ENCODE peak calls at places on chromosomes 4 and X, in eight cellular contexts. One of them, this sample, is unnamed.

GRCh38 chr4:48360285-48360965 is 19.1 kb downstream of the SLAIN2 start:
- DNase-seq in retina: no peak
- DNase-seq in stimulated activated naive CD8-positive, alpha-beta T cell treated with anti-CD3 and anti-CD28 coated beads, Interleukin-15, Interleukin-2, amounts not matched to agents 100 U/mL and 50 U/mL, for 24 hours: no peak
- DNase-seq in memory B cell: no peak
- DNase-seq in T-helper 17 cell: no peak
- DNase-seq in endodermal cell: no peak
- DNase-seq in left cardiac atrium: no peak
- DNase-seq in GM23248: peak
- DNase-seq in this sample: no peak

GRCh38 chr4:183139058-183139740 is 40.1 kb downstream of the WWC2 start:
- DNase-seq in retina: no peak
- DNase-seq in GM23248: peak
- DNase-seq in T-helper 17 cell: no peak
- DNase-seq in endodermal cell: no peak
- DNase-seq in stimulated activated naive CD8-positive, alpha-beta T cell treated with anti-CD3 and anti-CD28 coated beads, Interleukin-15, Interleukin-2, amounts not matched to agents 100 U/mL and 50 U/mL, for 24 hours: no peak
- DNase-seq in left cardiac atrium: no peak
- DNase-seq in memory B cell: no peak
- DNase-seq in this sample: no peak

GRCh38 chr4:159505275-159505975 is 402.5 kb downstream of the RAPGEF2 start:
- DNase-seq in retina: no peak
- DNase-seq in endodermal cell: no peak
- DNase-seq in T-helper 17 cell: no peak
- DNase-seq in GM23248: no peak
- DNase-seq in stimulated activated naive CD8-positive, alpha-beta T cell treated with anti-CD3 and anti-CD28 coated beads, Interleukin-15, Interleukin-2, amounts not matched to agents 100 U/mL and 50 U/mL, for 24 hours: no peak
- DNase-seq in left cardiac atrium: no peak
- DNase-seq in memory B cell: no peak
- DNase-seq in this sample: no peak

GRCh38 chr4:7763788-7764187 is 175.9 kb downstream of the AFAP1 start:
- DNase-seq in stimulated activated naive CD8-positive, alpha-beta T cell treated with anti-CD3 and anti-CD28 coated beads, Interleukin-15, Interleukin-2, amounts not matched to agents 100 U/mL and 50 U/mL, for 24 hours: no peak
- DNase-seq in retina: no peak
- DNase-seq in endodermal cell: no peak
- DNase-seq in GM23248: peak
- DNase-seq in T-helper 17 cell: no peak
- DNase-seq in memory B cell: no peak
- DNase-seq in left cardiac atrium: peak
- DNase-seq in this sample: no peak

GRCh38 chr4:13701937-13702446 is 74.5 kb upstream of the BOD1L1 start:
- DNase-seq in GM23248: peak
- DNase-seq in endodermal cell: no peak
- DNase-seq in left cardiac atrium: no peak
- DNase-seq in stimulated activated naive CD8-positive, alpha-beta T cell treated with anti-CD3 and anti-CD28 coated beads, Interleukin-15, Interleukin-2, amounts not matched to agents 100 U/mL and 50 U/mL, for 24 hours: no peak
- DNase-seq in memory B cell: no peak
- DNase-seq in retina: no peak
- DNase-seq in T-helper 17 cell: no peak
- DNase-seq in this sample: no peak

GRCh38 chr4:98374643-98375042 is 113.5 kb downstream of the RAP1GDS1 start:
- DNase-seq in memory B cell: no peak
- DNase-seq in endodermal cell: no peak
- DNase-seq in T-helper 17 cell: no peak
- DNase-seq in GM23248: no peak
- DNase-seq in retina: no peak
- DNase-seq in left cardiac atrium: no peak
- DNase-seq in stimulated activated naive CD8-positive, alpha-beta T cell treated with anti-CD3 and anti-CD28 coated beads, Interleukin-15, Interleukin-2, amounts not matched to agents 100 U/mL and 50 U/mL, for 24 hours: no peak
- DNase-seq in this sample: no peak

GRCh38 chr4:25896782-25897539 is 17.1 kb upstream of the SMIM20 start:
- DNase-seq in endodermal cell: no peak
- DNase-seq in left cardiac atrium: no peak
- DNase-seq in GM23248: no peak
- DNase-seq in T-helper 17 cell: no peak
- DNase-seq in retina: no peak
- DNase-seq in stimulated activated naive CD8-positive, alpha-beta T cell treated with anti-CD3 and anti-CD28 coated beads, Interleukin-15, Interleukin-2, amounts not matched to agents 100 U/mL and 50 U/mL, for 24 hours: no peak
- DNase-seq in memory B cell: no peak
- DNase-seq in this sample: no peak

GRCh38 chr4:168884251-168885124 is 125.6 kb downstream of the CBR4 start:
- DNase-seq in stimulated activated naive CD8-positive, alpha-beta T cell treated with anti-CD3 and anti-CD28 coated beads, Interleukin-15, Interleukin-2, amounts not matched to agents 100 U/mL and 50 U/mL, for 24 hours: no peak
- DNase-seq in endodermal cell: no peak
- DNase-seq in GM23248: no peak
- DNase-seq in retina: no peak
- DNase-seq in memory B cell: no peak
- DNase-seq in T-helper 17 cell: no peak
- DNase-seq in left cardiac atrium: no peak
- DNase-seq in this sample: no peak

GRCh38 chr4:163694385-163694784 is 199.9 kb downstream of the TMA16 start:
- DNase-seq in memory B cell: no peak
- DNase-seq in endodermal cell: no peak
- DNase-seq in T-helper 17 cell: no peak
- DNase-seq in stimulated activated naive CD8-positive, alpha-beta T cell treated with anti-CD3 and anti-CD28 coated beads, Interleukin-15, Interleukin-2, amounts not matched to agents 100 U/mL and 50 U/mL, for 24 hours: no peak
- DNase-seq in GM23248: no peak
- DNase-seq in left cardiac atrium: no peak
- DNase-seq in retina: no peak
- DNase-seq in this sample: no peak

GRCh38 chr4:74487771-74488170 is 42.8 kb downstream of the AREG start:
- DNase-seq in T-helper 17 cell: no peak
- DNase-seq in endodermal cell: no peak
- DNase-seq in left cardiac atrium: no peak
- DNase-seq in retina: no peak
- DNase-seq in GM23248: no peak
- DNase-seq in memory B cell: no peak
- DNase-seq in stimulated activated naive CD8-positive, alpha-beta T cell treated with anti-CD3 and anti-CD28 coated beads, Interleukin-15, Interleukin-2, amounts not matched to agents 100 U/mL and 50 U/mL, for 24 hours: no peak
- DNase-seq in this sample: no peak

GRCh38 chr4:119897260-119897659 is 169.4 kb downstream of the MAD2L1 start:
- DNase-seq in retina: peak
- DNase-seq in stimulated activated naive CD8-positive, alpha-beta T cell treated with anti-CD3 and anti-CD28 coated beads, Interleukin-15, Interleukin-2, amounts not matched to agents 100 U/mL and 50 U/mL, for 24 hours: no peak
- DNase-seq in left cardiac atrium: no peak
- DNase-seq in GM23248: no peak
- DNase-seq in memory B cell: no peak
- DNase-seq in T-helper 17 cell: no peak
- DNase-seq in endodermal cell: no peak
- DNase-seq in this sample: no peak

GRCh38 chr4:39855909-39856512 is 121.7 kb downstream of the PDS5A start:
- DNase-seq in memory B cell: no peak
- DNase-seq in retina: no peak
- DNase-seq in GM23248: peak
- DNase-seq in stimulated activated naive CD8-positive, alpha-beta T cell treated with anti-CD3 and anti-CD28 coated beads, Interleukin-15, Interleukin-2, amounts not matched to agents 100 U/mL and 50 U/mL, for 24 hours: no peak
- DNase-seq in T-helper 17 cell: no peak
- DNase-seq in left cardiac atrium: no peak
- DNase-seq in endodermal cell: no peak
- DNase-seq in this sample: no peak

GRCh38 chrX:110182362-110182761 is 135.5 kb downstream of the AMMECR1 start:
- DNase-seq in GM23248: peak
- DNase-seq in T-helper 17 cell: no peak
- DNase-seq in left cardiac atrium: no peak
- DNase-seq in memory B cell: no peak
- DNase-seq in stimulated activated naive CD8-positive, alpha-beta T cell treated with anti-CD3 and anti-CD28 coated beads, Interleukin-15, Interleukin-2, amounts not matched to agents 100 U/mL and 50 U/mL, for 24 hours: no peak
- DNase-seq in retina: no peak
- DNase-seq in endodermal cell: no peak
- DNase-seq in this sample: no peak

GRCh38 chrX:71532078-71532752 is 689 bp upstream of the OGT start:
- DNase-seq in left cardiac atrium: no peak
- DNase-seq in memory B cell: no peak
- DNase-seq in T-helper 17 cell: peak
- DNase-seq in stimulated activated naive CD8-positive, alpha-beta T cell treated with anti-CD3 and anti-CD28 coated beads, Interleukin-15, Interleukin-2, amounts not matched to agents 100 U/mL and 50 U/mL, for 24 hours: peak
- DNase-seq in GM23248: peak
- DNase-seq in endodermal cell: no peak
- DNase-seq in retina: no peak
- DNase-seq in this sample: no peak

GRCh38 chr4:94623507-94623906 is 134.2 kb upstream of the BMPR1B start:
- DNase-seq in stimulated activated naive CD8-positive, alpha-beta T cell treated with anti-CD3 and anti-CD28 coated beads, Interleukin-15, Interleukin-2, amounts not matched to agents 100 U/mL and 50 U/mL, for 24 hours: no peak
- DNase-seq in left cardiac atrium: no peak
- DNase-seq in GM23248: no peak
- DNase-seq in memory B cell: no peak
- DNase-seq in endodermal cell: no peak
- DNase-seq in retina: no peak
- DNase-seq in T-helper 17 cell: no peak
- DNase-seq in this sample: no peak

GRCh38 chr4:113020966-113021365 is 28.5 kb upstream of the ANK2 start:
- DNase-seq in GM23248: peak
- DNase-seq in T-helper 17 cell: no peak
- DNase-seq in endodermal cell: no peak
- DNase-seq in memory B cell: no peak
- DNase-seq in retina: no peak
- DNase-seq in left cardiac atrium: no peak
- DNase-seq in stimulated activated naive CD8-positive, alpha-beta T cell treated with anti-CD3 and anti-CD28 coated beads, Interleukin-15, Interleukin-2, amounts not matched to agents 100 U/mL and 50 U/mL, for 24 hours: no peak
- DNase-seq in this sample: no peak

GRCh38 chrX:73524906-73525305 is 38.1 kb upstream of the CHIC1 start:
- DNase-seq in T-helper 17 cell: no peak
- DNase-seq in stimulated activated naive CD8-positive, alpha-beta T cell treated with anti-CD3 and anti-CD28 coated beads, Interleukin-15, Interleukin-2, amounts not matched to agents 100 U/mL and 50 U/mL, for 24 hours: no peak
- DNase-seq in left cardiac atrium: no peak
- DNase-seq in retina: no peak
- DNase-seq in memory B cell: no peak
- DNase-seq in endodermal cell: no peak
- DNase-seq in GM23248: no peak
- DNase-seq in this sample: no peak

GRCh38 chr4:99670409-99671073 is 12.9 kb upstream of the C4orf54 start:
- DNase-seq in stimulated activated naive CD8-positive, alpha-beta T cell treated with anti-CD3 and anti-CD28 coated beads, Interleukin-15, Interleukin-2, amounts not matched to agents 100 U/mL and 50 U/mL, for 24 hours: no peak
- DNase-seq in retina: no peak
- DNase-seq in endodermal cell: no peak
- DNase-seq in left cardiac atrium: no peak
- DNase-seq in T-helper 17 cell: no peak
- DNase-seq in memory B cell: no peak
- DNase-seq in GM23248: no peak
- DNase-seq in this sample: no peak

GRCh38 chr4:122882830-122883229 is 39.6 kb downstream of the NUDT6 start:
- DNase-seq in memory B cell: no peak
- DNase-seq in stimulated activated naive CD8-positive, alpha-beta T cell treated with anti-CD3 and anti-CD28 coated beads, Interleukin-15, Interleukin-2, amounts not matched to agents 100 U/mL and 50 U/mL, for 24 hours: no peak
- DNase-seq in T-helper 17 cell: no peak
- DNase-seq in left cardiac atrium: no peak
- DNase-seq in GM23248: peak
- DNase-seq in retina: no peak
- DNase-seq in endodermal cell: no peak
- DNase-seq in this sample: no peak

GRCh38 chr4:7398788-7399432 is 35.8 kb downstream of the PSAPL1 start:
- DNase-seq in stimulated activated naive CD8-positive, alpha-beta T cell treated with anti-CD3 and anti-CD28 coated beads, Interleukin-15, Interleukin-2, amounts not matched to agents 100 U/mL and 50 U/mL, for 24 hours: no peak
- DNase-seq in T-helper 17 cell: no peak
- DNase-seq in retina: peak
- DNase-seq in GM23248: no peak
- DNase-seq in endodermal cell: peak
- DNase-seq in left cardiac atrium: no peak
- DNase-seq in memory B cell: no peak
- DNase-seq in this sample: no peak

GRCh38 chr4:145436793-145437192 is 44.9 kb upstream of the SMAD1 start:
- DNase-seq in GM23248: no peak
- DNase-seq in memory B cell: no peak
- DNase-seq in T-helper 17 cell: no peak
- DNase-seq in stimulated activated naive CD8-positive, alpha-beta T cell treated with anti-CD3 and anti-CD28 coated beads, Interleukin-15, Interleukin-2, amounts not matched to agents 100 U/mL and 50 U/mL, for 24 hours: no peak
- DNase-seq in endodermal cell: no peak
- DNase-seq in left cardiac atrium: no peak
- DNase-seq in retina: no peak
- DNase-seq in this sample: no peak

GRCh38 chr4:134700251-134700650 is 498.7 kb upstream of the PABPC4L start:
- DNase-seq in memory B cell: no peak
- DNase-seq in endodermal cell: no peak
- DNase-seq in T-helper 17 cell: no peak
- DNase-seq in GM23248: no peak
- DNase-seq in stimulated activated naive CD8-positive, alpha-beta T cell treated with anti-CD3 and anti-CD28 coated beads, Interleukin-15, Interleukin-2, amounts not matched to agents 100 U/mL and 50 U/mL, for 24 hours: no peak
- DNase-seq in left cardiac atrium: no peak
- DNase-seq in retina: no peak
- DNase-seq in this sample: no peak

GRCh38 chrX:41923257-41923924 is at the start of gene CASK:
- DNase-seq in stimulated activated naive CD8-positive, alpha-beta T cell treated with anti-CD3 and anti-CD28 coated beads, Interleukin-15, Interleukin-2, amounts not matched to agents 100 U/mL and 50 U/mL, for 24 hours: peak
- DNase-seq in left cardiac atrium: peak
- DNase-seq in endodermal cell: peak
- DNase-seq in memory B cell: peak
- DNase-seq in retina: peak
- DNase-seq in GM23248: peak
- DNase-seq in T-helper 17 cell: peak
- DNase-seq in this sample: peak

GRCh38 chrX:28127662-28128061 is 146.4 kb upstream of the DCAF8L1 start:
- DNase-seq in left cardiac atrium: no peak
- DNase-seq in GM23248: no peak
- DNase-seq in endodermal cell: no peak
- DNase-seq in T-helper 17 cell: no peak
- DNase-seq in stimulated activated naive CD8-positive, alpha-beta T cell treated with anti-CD3 and anti-CD28 coated beads, Interleukin-15, Interleukin-2, amounts not matched to agents 100 U/mL and 50 U/mL, for 24 hours: no peak
- DNase-seq in retina: no peak
- DNase-seq in memory B cell: no peak
- DNase-seq in this sample: no peak

GRCh38 chrX:129318375-129318774 is 204.9 kb downstream of the SMARCA1 start:
- DNase-seq in stimulated activated naive CD8-positive, alpha-beta T cell treated with anti-CD3 and anti-CD28 coated beads, Interleukin-15, Interleukin-2, amounts not matched to agents 100 U/mL and 50 U/mL, for 24 hours: peak
- DNase-seq in endodermal cell: peak
- DNase-seq in memory B cell: no peak
- DNase-seq in GM23248: peak
- DNase-seq in T-helper 17 cell: no peak
- DNase-seq in retina: no peak
- DNase-seq in left cardiac atrium: no peak
- DNase-seq in this sample: no peak

GRCh38 chr4:20217521-20217920 is 34.2 kb upstream of the SLIT2 start:
- DNase-seq in T-helper 17 cell: no peak
- DNase-seq in stimulated activated naive CD8-positive, alpha-beta T cell treated with anti-CD3 and anti-CD28 coated beads, Interleukin-15, Interleukin-2, amounts not matched to agents 100 U/mL and 50 U/mL, for 24 hours: no peak
- DNase-seq in endodermal cell: no peak
- DNase-seq in retina: no peak
- DNase-seq in GM23248: peak
- DNase-seq in left cardiac atrium: no peak
- DNase-seq in memory B cell: no peak
- DNase-seq in this sample: no peak

GRCh38 chr4:8333726-8334460 is 64.3 kb downstream of the HTRA3 start:
- DNase-seq in stimulated activated naive CD8-positive, alpha-beta T cell treated with anti-CD3 and anti-CD28 coated beads, Interleukin-15, Interleukin-2, amounts not matched to agents 100 U/mL and 50 U/mL, for 24 hours: no peak
- DNase-seq in memory B cell: no peak
- DNase-seq in left cardiac atrium: no peak
- DNase-seq in endodermal cell: peak
- DNase-seq in retina: no peak
- DNase-seq in T-helper 17 cell: no peak
- DNase-seq in GM23248: no peak
- DNase-seq in this sample: no peak